ENCODE peak calls at places on chromosomes 16 and 17, in four cellular contexts. L, Y, G and O are unnamed samples.
A peak's percentile ranks its signal among the peaks of the same experiment; 100 is the strongest.

GRCh38 chr17:2776589-2777241 is 19.5 kb upstream of the RAP1GAP2 start:
- DNase-seq in L (no peak), Y (no peak), G (no peak), O (no peak)

GRCh38 chr17:35982409-35983191 is 1.3 kb upstream of the CCL16 start:
- DNase-seq in L (no peak), Y (no peak), G (no peak), O (no peak)

GRCh38 chr16:75075688-75076268 is 40.8 kb downstream of the LDHD start:
- DNase-seq in L (no peak), Y (no peak), G (no peak), O (no peak)

GRCh38 chr16:25692734-25693508 is 1.2 kb downstream of the HS3ST4 start:
- DNase-seq in L (no peak), Y (no peak), G (no peak), O (no peak)

GRCh38 chr17:58666858-58667267 is 25.0 kb downstream of the TEX14 start:
- DNase-seq in L (no peak), Y (peak; percentile 94), G (peak; percentile 82), O (no peak)

GRCh38 chr16:57958544-57958943 is 12.4 kb downstream of the CNGB1 start:
- DNase-seq in L (no peak), Y (no peak), G (no peak), O (no peak)

GRCh38 chr16:9816644-9817043 is 365.6 kb downstream of the GRIN2A start:
- DNase-seq in L (no peak), Y (no peak), G (no peak), O (no peak)

GRCh38 chr16:67842509-67843342 is 606 bp downstream of the THAP11 start:
- DNase-seq in L (no peak), Y (peak; percentile 66), G (peak; percentile 69), O (peak; percentile 41)

GRCh38 chr17:18925187-18925586 is 26.8 kb upstream of the SLC5A10 start:
- DNase-seq in L (no peak), Y (no peak), G (no peak), O (no peak)

GRCh38 chr17:38654411-38655398 is 20.1 kb downstream of the EPOP start:
- DNase-seq in L (peak; percentile 64), Y (no peak), G (no peak), O (no peak)

GRCh38 chr17:66636111-66636510 is 198.8 kb upstream of the CACNG5 start:
- DNase-seq in L (no peak), Y (peak; percentile 36), G (no peak), O (peak; percentile 10)

GRCh38 chr17:71192848-71193247 is 928.0 kb upstream of the SOX9 start:
- DNase-seq in L (no peak), Y (no peak), G (no peak), O (no peak)

GRCh38 chr17:58189436-58190146 is 2.9 kb upstream of the EPX start:
- DNase-seq in L (no peak), Y (peak; percentile 89), G (no peak), O (peak; percentile 80)

GRCh38 chr17:80118601-80119270 is 17.4 kb downstream of the GAA start:
- DNase-seq in L (no peak), Y (no peak), G (no peak), O (no peak)

GRCh38 chr17:27577884-27578717 is 52.9 kb upstream of the LGALS9 start:
- DNase-seq in L (no peak), Y (peak; percentile 82), G (no peak), O (no peak)

GRCh38 chr17:75688209-75688771 is 21.2 kb downstream of the SAP30BP start:
- DNase-seq in L (no peak), Y (peak; percentile 88), G (no peak), O (no peak)

GRCh38 chr17:4715071-4715749 is 4.8 kb downstream of the ARRB2 start:
- DNase-seq in L (no peak), Y (no peak), G (no peak), O (no peak)

GRCh38 chr17:62064029-62064790 is 868 bp downstream of the MED13 start:
- DNase-seq in L (no peak), Y (peak; percentile 32), G (no peak), O (no peak)

GRCh38 chr17:81419886-81420768 is 24.9 kb downstream of the BAHCC1 start:
- DNase-seq in L (no peak), Y (no peak), G (no peak), O (no peak)

GRCh38 chr17:81419333-81419885 is 24.2 kb downstream of the BAHCC1 start:
- DNase-seq in L (no peak), Y (peak; percentile 99), G (peak; percentile 95), O (peak; percentile 82)

GRCh38 chr17:81422776-81423697 is 27.8 kb downstream of the BAHCC1 start:
- DNase-seq in L (no peak), Y (peak; percentile 96), G (peak; percentile 85), O (peak; percentile 92)

GRCh38 chr17:81418710-81419332 is 23.6 kb downstream of the BAHCC1 start:
- DNase-seq in L (no peak), Y (no peak), G (no peak), O (no peak)

DNA sequence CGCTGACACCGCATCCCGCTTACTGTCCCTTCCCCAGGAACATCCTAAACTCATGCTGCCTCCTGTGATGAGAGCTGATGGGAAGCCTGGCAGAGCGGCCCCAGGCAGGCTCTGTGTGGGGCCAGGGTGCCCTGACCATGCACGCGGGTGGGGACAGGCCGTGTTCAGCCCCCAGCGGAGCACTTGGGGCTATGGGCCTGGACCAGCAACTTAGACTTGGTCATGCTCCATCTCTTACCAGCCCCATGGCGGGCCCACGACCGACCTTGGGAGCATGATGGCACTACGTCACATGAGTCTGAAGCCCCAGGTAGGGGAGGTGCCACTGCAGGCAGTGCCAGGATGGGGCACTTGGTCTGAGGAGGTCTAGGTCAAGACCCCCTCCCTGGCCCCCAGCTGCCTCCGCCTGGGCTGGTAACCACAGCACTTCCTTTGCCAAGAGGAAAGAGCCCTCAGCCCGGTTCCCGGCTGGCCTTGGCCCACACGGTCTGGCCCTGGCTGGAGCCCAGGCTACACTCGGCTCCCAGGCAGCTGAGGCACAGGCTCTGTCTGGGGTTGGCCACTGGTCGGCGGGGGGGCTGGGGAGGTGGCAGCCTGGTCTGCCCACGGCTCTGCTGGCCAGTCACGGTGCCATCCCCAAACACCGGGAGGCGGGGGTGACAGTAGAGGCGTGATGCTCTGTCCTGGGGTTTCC is 25.7 kb downstream of the BAHCC1 start:
- DNase-seq in L (no peak), Y (peak; percentile 66), G (peak; percentile 85), O (no peak)
- H3K4me3 ChIP-seq in L (no peak overlapping the region), Y (no peak overlapping the region), G (no peak overlapping the region), O (no peak overlapping the region)

DNA sequence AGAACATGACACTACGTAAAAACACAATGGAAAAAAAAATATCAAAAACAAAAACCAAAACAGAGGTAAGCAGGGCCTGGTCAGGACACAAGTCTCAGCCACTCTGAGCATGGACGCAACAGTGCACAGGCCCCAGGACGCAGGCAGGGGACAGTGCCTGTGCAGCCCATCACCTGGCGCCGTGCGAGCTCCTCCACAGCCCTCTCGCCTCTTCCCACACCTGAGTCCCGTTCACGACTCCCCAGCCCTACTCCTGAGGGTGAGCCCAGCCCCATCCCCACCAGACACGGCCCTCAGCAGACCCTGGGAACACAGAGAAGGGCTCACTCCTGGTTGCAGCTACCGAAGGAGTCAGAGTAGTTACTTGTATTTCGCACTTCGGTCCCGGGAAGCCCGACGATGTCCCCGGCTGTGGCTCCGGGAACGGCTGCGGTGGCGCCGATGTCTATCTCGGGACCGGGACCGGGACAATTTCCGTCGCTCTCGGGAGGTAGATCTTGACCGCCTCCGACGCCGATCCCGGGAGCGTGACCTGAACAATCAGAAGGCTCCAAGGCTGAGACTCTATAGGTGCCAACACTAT is 9.4 kb downstream of the HBQ1 start:
- DNase-seq in L (no peak), Y (no peak), G (no peak), O (no peak)
- H3K27ac ChIP-seq in L (no peak overlapping the region), Y (no peak overlapping the region), G (no peak overlapping the region), O (no peak overlapping the region)

GRCh38 chr17:73412914-73413313 is 101.1 kb upstream of the CDC42EP4 start:
- DNase-seq in L (no peak), Y (no peak), G (no peak), O (no peak)
- H3K36me3 ChIP-seq in L (no peaks in the 10 kb centered on the region), Y (peaks cover 16% of the 10 kb centered on the region), G (no peaks in the 10 kb centered on the region), O (no peaks in the 10 kb centered on the region)

GRCh38 chr16:1958715-1959268 is 546 bp upstream of the NDUFB10 start:
- DNase-seq in L (no peak), Y (no peak), G (no peak), O (no peak)
- H3K4me3 ChIP-seq in L (no peak overlapping the region), Y (no peak overlapping the region), G (peak overlapping the region; percentile 89), O (peak overlapping the region; percentile 88)

GRCh38 chr17:31321481-31321880 is at the start of gene EVI2A:
- DNase-seq in L (peak; percentile 69), Y (peak; percentile 88), G (no peak), O (peak; percentile 66)
- H3K27ac ChIP-seq in L (peak within 1 kb of the TSS; percentile 95), Y (no peak within 1 kb of the TSS), G (peak within 1 kb of the TSS; percentile 20), O (peak within 1 kb of the TSS; percentile 58)